ENCODE peak calls at places on chromosome 2, in eight cellular contexts. One of them, this sample, is unnamed.

GRCh38 chr2:75292826-75293225 is 93.5 kb upstream of the TACR1 start:
- DNase-seq in neural progenitor cell: no peak
- DNase-seq in A549: no peak
- DNase-seq in fibroblast of lung: peak; percentile 91
- DNase-seq in CD8-positive, alpha-beta T cell: no peak
- DNase-seq in coronary artery: no peak
- DNase-seq in endodermal cell: no peak
- DNase-seq in AG04450: no peak
- DNase-seq in this sample: no peak

GRCh38 chr2:1883476-1883875 is 139.2 kb upstream of the PXDN start:
- DNase-seq in coronary artery: no peak
- DNase-seq in fibroblast of lung: no peak
- DNase-seq in A549: no peak
- DNase-seq in neural progenitor cell: no peak
- DNase-seq in CD8-positive, alpha-beta T cell: no peak
- DNase-seq in AG04450: no peak
- DNase-seq in endodermal cell: no peak
- DNase-seq in this sample: no peak

GRCh38 chr2:23207871-23208270 is 177.1 kb upstream of the KLHL29 start:
- DNase-seq in fibroblast of lung: no peak
- DNase-seq in A549: peak; percentile 25
- DNase-seq in coronary artery: peak; percentile 11
- DNase-seq in neural progenitor cell: no peak
- DNase-seq in endodermal cell: peak; percentile 10
- DNase-seq in CD8-positive, alpha-beta T cell: no peak
- DNase-seq in AG04450: no peak
- DNase-seq in this sample: no peak

GRCh38 chr2:8774371-8774770 is 63.0 kb downstream of the KIDINS220 start:
- DNase-seq in neural progenitor cell: no peak
- DNase-seq in endodermal cell: no peak
- DNase-seq in fibroblast of lung: no peak
- DNase-seq in AG04450: no peak
- DNase-seq in CD8-positive, alpha-beta T cell: no peak
- DNase-seq in A549: no peak
- DNase-seq in coronary artery: no peak
- DNase-seq in this sample: no peak

GRCh38 chr2:46296840-46297545 is at the start of gene EPAS1:
- DNase-seq in fibroblast of lung: peak; percentile 75
- DNase-seq in CD8-positive, alpha-beta T cell: peak; percentile 65
- DNase-seq in endodermal cell: peak; percentile 97
- DNase-seq in AG04450: peak; percentile 43
- DNase-seq in A549: peak; percentile 89
- DNase-seq in neural progenitor cell: peak; percentile 94
- DNase-seq in coronary artery: peak; percentile 97
- DNase-seq in this sample: peak; percentile 50

GRCh38 chr2:120258140-120258539 is 5.5 kb downstream of the RALB start:
- DNase-seq in fibroblast of lung: no peak
- DNase-seq in CD8-positive, alpha-beta T cell: no peak
- DNase-seq in neural progenitor cell: no peak
- DNase-seq in coronary artery: no peak
- DNase-seq in A549: no peak
- DNase-seq in endodermal cell: no peak
- DNase-seq in AG04450: no peak
- DNase-seq in this sample: no peak

GRCh38 chr2:208546107-208546506 is 139.5 kb downstream of the PTH2R start:
- DNase-seq in endodermal cell: no peak
- DNase-seq in fibroblast of lung: no peak
- DNase-seq in CD8-positive, alpha-beta T cell: no peak
- DNase-seq in neural progenitor cell: no peak
- DNase-seq in A549: no peak
- DNase-seq in AG04450: no peak
- DNase-seq in coronary artery: no peak
- DNase-seq in this sample: no peak

GRCh38 chr2:237351796-237352195 is 62.2 kb downstream of the COL6A3 start:
- DNase-seq in AG04450: no peak
- DNase-seq in endodermal cell: no peak
- DNase-seq in neural progenitor cell: no peak
- DNase-seq in CD8-positive, alpha-beta T cell: no peak
- DNase-seq in coronary artery: no peak
- DNase-seq in fibroblast of lung: no peak
- DNase-seq in A549: no peak
- DNase-seq in this sample: no peak

GRCh38 chr2:196592912-196593881 is 46.3 kb upstream of the CCDC150 start:
- DNase-seq in coronary artery: peak; percentile 73
- DNase-seq in endodermal cell: peak; percentile 86
- DNase-seq in AG04450: no peak
- DNase-seq in fibroblast of lung: peak; percentile 74
- DNase-seq in neural progenitor cell: peak; percentile 88
- DNase-seq in A549: peak; percentile 70
- DNase-seq in CD8-positive, alpha-beta T cell: no peak
- DNase-seq in this sample: no peak

GRCh38 chr2:239274391-239275001 is 126.3 kb downstream of the HDAC4 start:
- DNase-seq in CD8-positive, alpha-beta T cell: no peak
- DNase-seq in coronary artery: peak; percentile 82
- DNase-seq in AG04450: no peak
- DNase-seq in neural progenitor cell: peak; percentile 72
- DNase-seq in A549: peak; percentile 86
- DNase-seq in fibroblast of lung: peak; percentile 89
- DNase-seq in endodermal cell: no peak
- DNase-seq in this sample: no peak

GRCh38 chr2:63870679-63871078 is 29.0 kb downstream of the UGP2 start:
- DNase-seq in endodermal cell: no peak
- DNase-seq in fibroblast of lung: no peak
- DNase-seq in A549: peak; percentile 36
- DNase-seq in coronary artery: no peak
- DNase-seq in neural progenitor cell: no peak
- DNase-seq in CD8-positive, alpha-beta T cell: no peak
- DNase-seq in AG04450: no peak
- DNase-seq in this sample: no peak

GRCh38 chr2:143205106-143205764 is 76.0 kb downstream of the ARHGAP15 start:
- DNase-seq in CD8-positive, alpha-beta T cell: no peak
- DNase-seq in endodermal cell: no peak
- DNase-seq in neural progenitor cell: no peak
- DNase-seq in AG04450: no peak
- DNase-seq in A549: peak; percentile 4
- DNase-seq in fibroblast of lung: peak; percentile 5
- DNase-seq in coronary artery: no peak
- DNase-seq in this sample: no peak

GRCh38 chr2:144071461-144071860 is 448.5 kb downstream of the ZEB2 start:
- DNase-seq in neural progenitor cell: no peak
- DNase-seq in fibroblast of lung: no peak
- DNase-seq in coronary artery: no peak
- DNase-seq in AG04450: peak; percentile 50
- DNase-seq in endodermal cell: no peak
- DNase-seq in A549: no peak
- DNase-seq in CD8-positive, alpha-beta T cell: no peak
- DNase-seq in this sample: no peak

GRCh38 chr2:189492451-189492850 is 51.2 kb downstream of the WDR75 start:
- DNase-seq in CD8-positive, alpha-beta T cell: no peak
- DNase-seq in fibroblast of lung: peak; percentile 26
- DNase-seq in neural progenitor cell: no peak
- DNase-seq in A549: no peak
- DNase-seq in coronary artery: no peak
- DNase-seq in endodermal cell: no peak
- DNase-seq in AG04450: no peak
- DNase-seq in this sample: no peak
- H3K27ac ChIP-seq in CD8-positive, alpha-beta T cell: no peak overlapping the region
- H3K27ac ChIP-seq in fibroblast of lung: no peak overlapping the region
- H3K27ac ChIP-seq in neural progenitor cell: no peak overlapping the region
- H3K27ac ChIP-seq in A549: no peak overlapping the region
- H3K27ac ChIP-seq in coronary artery: no peak overlapping the region
- H3K27ac ChIP-seq in endodermal cell: no peak overlapping the region
- H3K27ac ChIP-seq in AG04450: no peak overlapping the region
- H3K27ac ChIP-seq in this sample: no peak overlapping the region

DNA sequence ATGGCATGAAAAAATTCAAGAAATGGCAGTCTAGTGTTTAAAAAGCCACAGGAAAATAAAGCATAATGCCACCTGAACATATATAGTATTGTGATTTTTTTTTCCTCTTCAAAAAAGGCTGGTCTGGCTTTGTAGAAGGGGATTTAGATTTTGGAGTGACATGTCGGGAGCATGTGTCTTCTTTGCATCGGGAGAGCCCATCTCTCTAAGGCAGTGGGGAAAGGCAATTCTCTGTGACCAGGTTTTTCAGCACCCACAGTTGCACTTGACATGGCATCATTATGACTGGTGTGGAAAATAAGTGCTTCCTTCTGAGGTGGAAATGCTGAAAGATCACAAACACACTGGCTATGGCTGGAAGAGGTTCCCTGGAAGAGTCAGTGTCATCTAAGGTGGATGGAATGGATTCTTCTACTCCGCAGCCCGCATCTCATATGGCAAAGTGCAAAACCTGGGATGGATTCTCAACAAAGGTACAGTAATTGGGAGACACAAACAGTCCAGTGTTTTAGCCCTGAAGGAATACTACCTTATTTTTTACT is 172.5 kb downstream of the AGAP1 start:
- DNase-seq in CD8-positive, alpha-beta T cell: no peak
- DNase-seq in neural progenitor cell: peak; percentile 80
- DNase-seq in endodermal cell: peak; percentile 81
- DNase-seq in fibroblast of lung: peak; percentile 95
- DNase-seq in coronary artery: no peak
- DNase-seq in A549: peak; percentile 86
- DNase-seq in AG04450: peak; percentile 69
- DNase-seq in this sample: no peak
- TF ChIP-seq CTCF in CD8-positive, alpha-beta T cell: no peak
- TF ChIP-seq CTCF in neural progenitor cell: no peak
- TF ChIP-seq CTCF in endodermal cell: no peak
- TF ChIP-seq CTCF in fibroblast of lung: no peak
- TF ChIP-seq CTCF in coronary artery: no peak
- TF ChIP-seq CTCF in A549: no peak
- TF ChIP-seq CTCF in AG04450: no peak
- TF ChIP-seq CTCF in this sample: no peak

GRCh38 chr2:10380048-10380926 is 67.8 kb downstream of the ODC1 start:
- DNase-seq in coronary artery: no peak
- DNase-seq in fibroblast of lung: no peak
- DNase-seq in endodermal cell: no peak
- DNase-seq in neural progenitor cell: no peak
- DNase-seq in AG04450: no peak
- DNase-seq in CD8-positive, alpha-beta T cell: no peak
- DNase-seq in A549: no peak
- DNase-seq in this sample: no peak

GRCh38 chr2:10375570-10376266 is 72.4 kb downstream of the ODC1 start:
- DNase-seq in neural progenitor cell: peak; percentile 25
- DNase-seq in fibroblast of lung: no peak
- DNase-seq in CD8-positive, alpha-beta T cell: no peak
- DNase-seq in coronary artery: no peak
- DNase-seq in endodermal cell: no peak
- DNase-seq in AG04450: no peak
- DNase-seq in A549: no peak
- DNase-seq in this sample: no peak

GRCh38 chr2:10377747-10378085 is 70.4 kb downstream of the ODC1 start:
- DNase-seq in AG04450: no peak
- DNase-seq in endodermal cell: no peak
- DNase-seq in CD8-positive, alpha-beta T cell: no peak
- DNase-seq in neural progenitor cell: no peak
- DNase-seq in coronary artery: no peak
- DNase-seq in fibroblast of lung: no peak
- DNase-seq in A549: no peak
- DNase-seq in this sample: no peak

GRCh38 chr2:10377052-10377746 is 70.9 kb downstream of the ODC1 start:
- DNase-seq in AG04450: no peak
- DNase-seq in neural progenitor cell: no peak
- DNase-seq in endodermal cell: no peak
- DNase-seq in fibroblast of lung: no peak
- DNase-seq in coronary artery: no peak
- DNase-seq in CD8-positive, alpha-beta T cell: no peak
- DNase-seq in A549: no peak
- DNase-seq in this sample: no peak

DNA sequence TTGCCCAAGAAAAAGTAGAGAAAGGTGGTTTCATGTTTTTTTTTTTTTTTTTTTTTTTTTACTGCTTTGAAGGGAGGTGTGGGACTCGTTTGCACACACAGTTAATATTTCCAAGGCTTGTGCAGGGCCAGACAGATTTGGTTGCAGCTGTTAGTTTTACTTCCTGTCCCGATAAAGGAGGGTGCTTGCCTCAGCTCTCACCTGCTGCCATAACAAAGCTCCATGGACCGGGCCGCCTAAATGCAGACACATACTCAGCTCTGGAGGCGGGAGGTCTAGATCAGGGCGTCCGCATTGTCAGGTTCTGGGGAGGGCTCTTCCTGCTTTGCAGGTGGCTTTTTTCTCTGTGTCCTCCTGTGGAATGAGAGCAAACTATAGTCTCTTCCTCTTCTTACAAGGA is 69.9 kb downstream of the ODC1 start:
- DNase-seq in fibroblast of lung: no peak
- DNase-seq in A549: no peak
- DNase-seq in coronary artery: no peak
- DNase-seq in AG04450: no peak
- DNase-seq in endodermal cell: no peak
- DNase-seq in neural progenitor cell: no peak
- DNase-seq in CD8-positive, alpha-beta T cell: no peak
- DNase-seq in this sample: no peak
- H3K4me3 ChIP-seq in fibroblast of lung: no peak overlapping the region
- H3K4me3 ChIP-seq in A549: no peak overlapping the region
- H3K4me3 ChIP-seq in coronary artery: no peak overlapping the region
- H3K4me3 ChIP-seq in AG04450: no peak overlapping the region
- H3K4me3 ChIP-seq in endodermal cell: no peak overlapping the region
- H3K4me3 ChIP-seq in neural progenitor cell: no peak overlapping the region
- H3K4me3 ChIP-seq in CD8-positive, alpha-beta T cell: peak overlapping the region; percentile 14
- H3K4me3 ChIP-seq in this sample: no peak overlapping the region

GRCh38 chr2:221561770-221562169 is 10.3 kb downstream of the EPHA4 start:
- DNase-seq in endodermal cell: no peak
- DNase-seq in CD8-positive, alpha-beta T cell: no peak
- DNase-seq in AG04450: no peak
- DNase-seq in fibroblast of lung: no peak
- DNase-seq in neural progenitor cell: no peak
- DNase-seq in A549: no peak
- DNase-seq in coronary artery: no peak
- DNase-seq in this sample: no peak

GRCh38 chr2:221567809-221568208 is 4.3 kb downstream of the EPHA4 start:
- DNase-seq in AG04450: no peak
- DNase-seq in A549: no peak
- DNase-seq in coronary artery: no peak
- DNase-seq in fibroblast of lung: peak; percentile 6
- DNase-seq in endodermal cell: no peak
- DNase-seq in neural progenitor cell: no peak
- DNase-seq in CD8-positive, alpha-beta T cell: no peak
- DNase-seq in this sample: no peak

GRCh38 chr2:221562226-221562625 is 9.9 kb downstream of the EPHA4 start:
- DNase-seq in A549: no peak
- DNase-seq in coronary artery: no peak
- DNase-seq in AG04450: no peak
- DNase-seq in fibroblast of lung: peak; percentile 17
- DNase-seq in endodermal cell: no peak
- DNase-seq in CD8-positive, alpha-beta T cell: no peak
- DNase-seq in neural progenitor cell: no peak
- DNase-seq in this sample: no peak

GRCh38 chr2:221567231-221567760 is 4.8 kb downstream of the EPHA4 start:
- DNase-seq in neural progenitor cell: peak; percentile 28
- DNase-seq in fibroblast of lung: no peak
- DNase-seq in A549: no peak
- DNase-seq in coronary artery: no peak
- DNase-seq in AG04450: no peak
- DNase-seq in endodermal cell: no peak
- DNase-seq in CD8-positive, alpha-beta T cell: no peak
- DNase-seq in this sample: no peak

DNA sequence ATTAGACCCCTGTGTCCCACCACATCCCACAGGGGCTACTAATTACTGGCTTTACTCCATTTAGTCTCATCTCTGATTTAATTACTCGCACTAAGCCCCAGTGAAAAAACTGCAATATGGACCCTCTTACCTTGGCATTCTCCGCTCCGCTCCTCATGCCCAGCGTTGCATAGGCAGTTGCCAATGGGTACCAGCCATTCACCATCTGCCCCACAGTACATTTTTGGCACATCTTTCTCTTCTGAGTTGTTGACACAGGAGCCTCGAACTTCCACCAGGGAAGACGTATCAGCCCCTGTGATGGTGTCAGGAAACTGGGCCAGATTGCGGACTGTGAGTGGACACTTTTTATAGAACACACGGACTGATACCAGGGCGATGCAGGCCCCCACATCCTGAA is 8.5 kb downstream of the EPHA4 start:
- DNase-seq in neural progenitor cell: no peak
- DNase-seq in CD8-positive, alpha-beta T cell: no peak
- DNase-seq in AG04450: no peak
- DNase-seq in A549: no peak
- DNase-seq in coronary artery: no peak
- DNase-seq in endodermal cell: no peak
- DNase-seq in fibroblast of lung: no peak
- DNase-seq in this sample: no peak
- H3K27ac ChIP-seq in neural progenitor cell: no peak overlapping the region
- H3K27ac ChIP-seq in CD8-positive, alpha-beta T cell: no peak overlapping the region
- H3K27ac ChIP-seq in AG04450: no peak overlapping the region
- H3K27ac ChIP-seq in A549: no peak overlapping the region
- H3K27ac ChIP-seq in coronary artery: no peak overlapping the region
- H3K27ac ChIP-seq in endodermal cell: no peak overlapping the region
- H3K27ac ChIP-seq in fibroblast of lung: no peak overlapping the region
- H3K27ac ChIP-seq in this sample: no peak overlapping the region